ENCODE peak calls at places on chromosomes 16 and 17, in ten cellular contexts. One of them, this sample, is unnamed.

GRCh38 chr16:76081936-76082335 is 195.3 kb upstream of the CNTNAP4 start:
- DNase-seq in NCI-H1436 treated with DMSO at 0.1 percent for 48 hours: no peak
- DNase-seq in NCI-H2171: peak; percentile 64
- DNase-seq in body of pancreas: no peak
- DNase-seq in heart right ventricle: no peak
- DNase-seq in stimulated activated CD4-positive, alpha-beta T cell treated with anti-CD3 and anti-CD28 coated beads, Interleukin-15, amount 100 ng/mL, for 24 hours: no peak
- DNase-seq in activated CD4-positive, alpha-beta T cell treated with anti-CD3 and anti-CD28 coated beads, Interleukin-2, amount 10 ng/mL, durations not matched to agents 7 days and 5 days: no peak
- DNase-seq in upper lobe of right lung: no peak
- DNase-seq in esophagus squamous epithelium: no peak
- DNase-seq in aorta: no peak
- DNase-seq in this sample: no peak

GRCh38 chr16:69772560-69773254 is 10.6 kb downstream of the WWP2 start:
- DNase-seq in stimulated activated CD4-positive, alpha-beta T cell treated with anti-CD3 and anti-CD28 coated beads, Interleukin-15, amount 100 ng/mL, for 24 hours: peak; percentile 21
- DNase-seq in activated CD4-positive, alpha-beta T cell treated with anti-CD3 and anti-CD28 coated beads, Interleukin-2, amount 10 ng/mL, durations not matched to agents 7 days and 5 days: no peak
- DNase-seq in esophagus squamous epithelium: no peak
- DNase-seq in NCI-H1436 treated with DMSO at 0.1 percent for 48 hours: no peak
- DNase-seq in NCI-H2171: no peak
- DNase-seq in body of pancreas: no peak
- DNase-seq in heart right ventricle: no peak
- DNase-seq in upper lobe of right lung: no peak
- DNase-seq in aorta: no peak
- DNase-seq in this sample: no peak

GRCh38 chr17:50129946-50130777 is at the start of gene SAMD14:
- DNase-seq in esophagus squamous epithelium: no peak
- DNase-seq in upper lobe of right lung: peak; percentile 69
- DNase-seq in stimulated activated CD4-positive, alpha-beta T cell treated with anti-CD3 and anti-CD28 coated beads, Interleukin-15, amount 100 ng/mL, for 24 hours: peak; percentile 46
- DNase-seq in NCI-H1436 treated with DMSO at 0.1 percent for 48 hours: no peak
- DNase-seq in aorta: no peak
- DNase-seq in heart right ventricle: peak; percentile 49
- DNase-seq in body of pancreas: no peak
- DNase-seq in NCI-H2171: peak; percentile 32
- DNase-seq in activated CD4-positive, alpha-beta T cell treated with anti-CD3 and anti-CD28 coated beads, Interleukin-2, amount 10 ng/mL, durations not matched to agents 7 days and 5 days: peak; percentile 30
- DNase-seq in this sample: no peak

GRCh38 chr17:8468109-8468508 is 32.4 kb downstream of the NDEL1 start:
- DNase-seq in esophagus squamous epithelium: no peak
- DNase-seq in activated CD4-positive, alpha-beta T cell treated with anti-CD3 and anti-CD28 coated beads, Interleukin-2, amount 10 ng/mL, durations not matched to agents 7 days and 5 days: no peak
- DNase-seq in heart right ventricle: no peak
- DNase-seq in upper lobe of right lung: no peak
- DNase-seq in body of pancreas: no peak
- DNase-seq in NCI-H1436 treated with DMSO at 0.1 percent for 48 hours: no peak
- DNase-seq in stimulated activated CD4-positive, alpha-beta T cell treated with anti-CD3 and anti-CD28 coated beads, Interleukin-15, amount 100 ng/mL, for 24 hours: no peak
- DNase-seq in NCI-H2171: no peak
- DNase-seq in aorta: no peak
- DNase-seq in this sample: no peak

GRCh38 chr17:76523084-76524037 is 14.1 kb downstream of the CYGB start:
- DNase-seq in aorta: peak; percentile 80
- DNase-seq in esophagus squamous epithelium: no peak
- DNase-seq in stimulated activated CD4-positive, alpha-beta T cell treated with anti-CD3 and anti-CD28 coated beads, Interleukin-15, amount 100 ng/mL, for 24 hours: peak; percentile 85
- DNase-seq in body of pancreas: peak; percentile 67
- DNase-seq in upper lobe of right lung: peak; percentile 90
- DNase-seq in NCI-H2171: peak; percentile 57
- DNase-seq in activated CD4-positive, alpha-beta T cell treated with anti-CD3 and anti-CD28 coated beads, Interleukin-2, amount 10 ng/mL, durations not matched to agents 7 days and 5 days: peak; percentile 80
- DNase-seq in heart right ventricle: peak; percentile 81
- DNase-seq in NCI-H1436 treated with DMSO at 0.1 percent for 48 hours: peak; percentile 33
- DNase-seq in this sample: peak; percentile 85

GRCh38 chr16:30369091-30369937 is 980 bp downstream of the TBC1D10B start:
- DNase-seq in NCI-H1436 treated with DMSO at 0.1 percent for 48 hours: no peak
- DNase-seq in esophagus squamous epithelium: no peak
- DNase-seq in body of pancreas: no peak
- DNase-seq in upper lobe of right lung: no peak
- DNase-seq in heart right ventricle: no peak
- DNase-seq in aorta: no peak
- DNase-seq in NCI-H2171: no peak
- DNase-seq in activated CD4-positive, alpha-beta T cell treated with anti-CD3 and anti-CD28 coated beads, Interleukin-2, amount 10 ng/mL, durations not matched to agents 7 days and 5 days: no peak
- DNase-seq in stimulated activated CD4-positive, alpha-beta T cell treated with anti-CD3 and anti-CD28 coated beads, Interleukin-15, amount 100 ng/mL, for 24 hours: peak; percentile 36
- DNase-seq in this sample: no peak

GRCh38 chr17:75288784-75289121 is 480 bp downstream of the SLC25A19 start:
- DNase-seq in aorta: peak; percentile 68
- DNase-seq in stimulated activated CD4-positive, alpha-beta T cell treated with anti-CD3 and anti-CD28 coated beads, Interleukin-15, amount 100 ng/mL, for 24 hours: peak; percentile 71
- DNase-seq in heart right ventricle: no peak
- DNase-seq in NCI-H2171: peak; percentile 76
- DNase-seq in NCI-H1436 treated with DMSO at 0.1 percent for 48 hours: no peak
- DNase-seq in esophagus squamous epithelium: no peak
- DNase-seq in activated CD4-positive, alpha-beta T cell treated with anti-CD3 and anti-CD28 coated beads, Interleukin-2, amount 10 ng/mL, durations not matched to agents 7 days and 5 days: peak; percentile 62
- DNase-seq in body of pancreas: no peak
- DNase-seq in upper lobe of right lung: peak; percentile 75
- DNase-seq in this sample: peak; percentile 78

GRCh38 chr17:27345141-27345904 is 51.4 kb downstream of the WSB1 start:
- DNase-seq in heart right ventricle: no peak
- DNase-seq in aorta: no peak
- DNase-seq in NCI-H2171: no peak
- DNase-seq in upper lobe of right lung: no peak
- DNase-seq in body of pancreas: peak; percentile 82
- DNase-seq in esophagus squamous epithelium: no peak
- DNase-seq in NCI-H1436 treated with DMSO at 0.1 percent for 48 hours: peak; percentile 96
- DNase-seq in stimulated activated CD4-positive, alpha-beta T cell treated with anti-CD3 and anti-CD28 coated beads, Interleukin-15, amount 100 ng/mL, for 24 hours: no peak
- DNase-seq in activated CD4-positive, alpha-beta T cell treated with anti-CD3 and anti-CD28 coated beads, Interleukin-2, amount 10 ng/mL, durations not matched to agents 7 days and 5 days: no peak
- DNase-seq in this sample: no peak

This sample was measured in OCI-LY7.